ENCODE peak calls at places on chromosomes 6 and 20, in seven cellular contexts. E is prostate gland, Y is uterus, I is H1, R is breast epithelium, K is ovary, H is tibial nerve. B is an unnamed sample.

GRCh38 chr6:24391756-24392405 is 10.9 kb upstream of the MRS2 start:
- DNase-seq in E (no peak), Y (no peak), I (no peak), R (no peak), K (no peak), H (no peak), B (no peak)

GRCh38 chr6:116229287-116229913 is 24.5 kb downstream of the TSPYL4 start:
- DNase-seq in E (no peak), Y (peak; percentile 87), I (peak; percentile 98), R (no peak), K (peak; percentile 87), H (peak; percentile 77), B (peak; percentile 46)

GRCh38 chr6:91678679-91679078 is 1091.8 kb upstream of the MAP3K7 start:
- DNase-seq in E (no peak), Y (no peak), I (no peak), R (no peak), K (no peak), H (no peak), B (no peak)

GRCh38 chr20:51767018-51767866 is 948 bp downstream of the ATP9A start:
- DNase-seq in E (peak; percentile 94), Y (peak; percentile 70), I (peak; percentile 88), R (peak; percentile 81), K (peak; percentile 75), H (peak; percentile 41), B (peak; percentile 94)

GRCh38 chr6:80249897-80250296 is 143.4 kb downstream of the BCKDHB start:
- DNase-seq in E (no peak), Y (no peak), I (no peak), R (no peak), K (no peak), H (no peak), B (no peak)

GRCh38 chr6:90610671-90611542 is 24.0 kb upstream of the MAP3K7 start:
- DNase-seq in E (peak; percentile 12), Y (peak; percentile 40), I (peak; percentile 77), R (no peak), K (peak; percentile 76), H (no peak), B (peak; percentile 3)

GRCh38 chr20:52529856-52530255 is 338.3 kb upstream of the ZFP64 start:
- DNase-seq in E (no peak), Y (no peak), I (no peak), R (no peak), K (no peak), H (no peak), B (no peak)

GRCh38 chr6:168035098-168035660 is 37.7 kb downstream of the KIF25 start:
- DNase-seq in E (peak; percentile 24), Y (peak; percentile 70), I (no peak), R (no peak), K (peak; percentile 75), H (no peak), B (peak; percentile 36)

GRCh38 chr6:21731411-21732031 is 138.0 kb downstream of the SOX4 start:
- DNase-seq in E (peak; percentile 32), Y (no peak), I (peak; percentile 37), R (no peak), K (no peak), H (no peak), B (peak; percentile 63)

GRCh38 chr20:4512891-4513550 is 208.7 kb upstream of the PRND start:
- DNase-seq in E (no peak), Y (no peak), I (no peak), R (no peak), K (no peak), H (no peak), B (no peak)

GRCh38 chr20:46700481-46700880 is 9.0 kb upstream of the SLC2A10 start:
- DNase-seq in E (no peak), Y (no peak), I (no peak), R (no peak), K (no peak), H (no peak), B (no peak)

GRCh38 chr20:56247954-56248782 is at the start of gene MC3R:
- DNase-seq in E (peak; percentile 61), Y (no peak), I (peak; percentile 74), R (peak; percentile 60), K (peak; percentile 38), H (no peak), B (peak; percentile 34)

GRCh38 chr20:63320616-63321147 is 27.7 kb downstream of the COL20A1 start:
- DNase-seq in E (no peak), Y (no peak), I (no peak), R (no peak), K (no peak), H (no peak), B (no peak)

GRCh38 chr20:41958391-41958790 is 340.2 kb upstream of the CHD6 start:
- DNase-seq in E (no peak), Y (no peak), I (no peak), R (no peak), K (no peak), H (no peak), B (no peak)

GRCh38 chr6:21348462-21349195 is 244.9 kb upstream of the SOX4 start:
- DNase-seq in E (no peak), Y (peak; percentile 31), I (peak; percentile 51), R (no peak), K (peak; percentile 25), H (no peak), B (peak; percentile 91)

GRCh38 chr6:125780540-125781306 is 10.0 kb upstream of the NCOA7 start:
- DNase-seq in E (peak; percentile 41), Y (peak; percentile 48), I (peak; percentile 55), R (no peak), K (peak; percentile 61), H (no peak), B (peak; percentile 51)

GRCh38 chr6:105810105-105810921 is 275.8 kb upstream of the PRDM1 start:
- DNase-seq in E (no peak), Y (peak; percentile 20), I (no peak), R (no peak), K (no peak), H (no peak), B (peak; percentile 40)

GRCh38 chr6:33076406-33076934 is 680 bp downstream of the HLA-DPB1 start:
- DNase-seq in E (no peak), Y (no peak), I (no peak), R (no peak), K (no peak), H (no peak), B (no peak)
- H3K27ac ChIP-seq in E (no peak overlapping the region), Y (peak overlapping the region; percentile 80), I (no peak overlapping the region), R (peak overlapping the region; percentile 48), K (no peak overlapping the region), H (peak overlapping the region; percentile 78), B (no peak overlapping the region)

DNA sequence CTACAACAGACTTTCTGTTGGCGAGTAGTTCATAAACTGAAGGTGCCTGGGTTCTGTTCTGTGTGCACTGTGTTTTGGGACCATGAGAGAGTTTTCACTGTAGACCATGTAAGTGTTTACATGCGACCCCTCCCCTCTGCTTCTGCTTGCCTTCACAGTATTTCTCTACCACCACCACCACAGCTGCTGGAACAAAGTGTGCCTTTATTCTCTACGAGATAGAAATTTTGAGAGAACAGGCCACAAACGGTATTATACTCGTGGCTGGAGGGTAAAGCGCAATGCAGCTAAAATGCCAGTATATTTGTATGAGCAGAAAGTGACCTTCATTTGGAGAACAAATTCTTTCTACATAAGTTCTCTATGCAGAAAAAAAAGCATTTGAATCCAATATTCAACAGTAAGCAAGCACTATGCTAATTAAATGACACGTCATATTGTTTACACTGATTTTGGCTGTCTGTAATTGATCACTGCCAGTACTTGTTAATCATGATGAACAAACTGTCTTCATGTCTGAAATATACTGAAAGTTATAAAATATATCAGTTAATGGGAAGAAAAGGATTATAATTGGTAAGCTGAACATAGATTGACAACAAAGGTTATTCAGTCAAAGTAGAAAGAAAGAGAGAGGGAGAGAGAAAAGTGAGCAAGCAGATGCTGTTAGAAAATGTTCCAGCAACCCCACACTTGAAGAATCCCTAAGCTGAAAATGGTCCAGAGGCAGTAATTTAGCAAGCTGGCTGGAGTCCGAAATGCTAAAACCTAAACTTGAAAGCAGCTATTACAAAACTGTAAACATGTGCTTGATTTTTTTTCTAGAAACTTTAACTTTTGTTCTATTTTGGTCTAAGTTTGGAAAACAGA is 8.8 kb downstream of the CLDN20 start:
- DNase-seq in E (no peak), Y (peak; percentile 49), I (no peak), R (no peak), K (no peak), H (no peak), B (no peak)
- H3K4me1 ChIP-seq in E (peaks cover 6% of the 10 kb centered on the region), Y (peaks cover 11% of the 10 kb centered on the region), I (peaks cover 6% of the 10 kb centered on the region), R (no peaks in the 10 kb centered on the region), K (peaks cover 6% of the 10 kb centered on the region), H (peaks cover 16% of the 10 kb centered on the region), B (peaks cover 25% of the 10 kb centered on the region)

DNA sequence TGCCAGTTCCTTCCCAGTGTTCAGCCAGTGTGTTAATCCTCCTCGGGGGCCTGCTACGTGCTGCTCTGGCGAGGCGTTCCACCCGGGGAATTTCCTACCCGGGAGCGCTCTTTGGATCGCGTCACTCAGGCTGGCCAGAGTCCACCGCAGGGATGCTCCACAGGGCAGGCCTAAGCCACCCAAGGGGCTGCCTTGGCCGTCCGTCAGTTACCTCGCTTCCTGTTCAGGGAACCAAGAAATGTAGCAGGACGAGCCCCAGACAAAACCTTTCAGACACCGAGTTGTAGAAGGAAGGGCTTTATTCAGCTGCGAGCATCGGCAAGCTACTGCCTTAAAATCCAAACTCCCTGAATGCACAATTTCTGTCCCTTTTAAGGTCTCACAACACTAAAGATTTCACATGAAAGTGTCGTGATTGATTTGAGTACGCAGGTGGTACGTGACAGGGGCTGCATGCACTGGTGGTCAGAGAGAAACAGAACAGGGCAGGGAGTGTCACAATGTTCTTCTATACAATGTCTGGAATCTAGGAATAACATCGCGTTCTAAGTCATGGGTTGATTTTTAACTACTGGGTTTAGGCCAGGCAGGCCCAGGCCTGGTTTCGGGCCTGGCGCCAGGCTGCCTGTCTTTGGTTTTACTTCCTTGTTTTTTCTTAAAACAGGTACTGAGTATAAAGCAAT is 15.7 kb upstream of the POU5F1 start:
- DNase-seq in E (peak; percentile 81), Y (no peak), I (no peak), R (no peak), K (no peak), H (peak; percentile 27), B (no peak)
- TF ChIP-seq POLR2A in E (peak; percentile 70), Y (no peak), I (no peak), R (no peak), K (no peak), H (no peak), B (no peak)

GRCh38 chr6:148470606-148471299 is 128.1 kb downstream of the SASH1 start:
- DNase-seq in E (no peak), Y (no peak), I (peak; percentile 43), R (no peak), K (no peak), H (no peak), B (no peak)

GRCh38 chr6:148467926-148468325 is 125.3 kb downstream of the SASH1 start:
- DNase-seq in E (no peak), Y (no peak), I (peak; percentile 29), R (no peak), K (no peak), H (no peak), B (no peak)

GRCh38 chr6:148471624-148472494 is 129.2 kb downstream of the SASH1 start:
- DNase-seq in E (no peak), Y (no peak), I (peak; percentile 40), R (no peak), K (no peak), H (no peak), B (no peak)

GRCh38 chr6:148472495-148473105 is 130.0 kb downstream of the SASH1 start:
- DNase-seq in E (no peak), Y (no peak), I (peak; percentile 36), R (no peak), K (no peak), H (no peak), B (no peak)

DNA sequence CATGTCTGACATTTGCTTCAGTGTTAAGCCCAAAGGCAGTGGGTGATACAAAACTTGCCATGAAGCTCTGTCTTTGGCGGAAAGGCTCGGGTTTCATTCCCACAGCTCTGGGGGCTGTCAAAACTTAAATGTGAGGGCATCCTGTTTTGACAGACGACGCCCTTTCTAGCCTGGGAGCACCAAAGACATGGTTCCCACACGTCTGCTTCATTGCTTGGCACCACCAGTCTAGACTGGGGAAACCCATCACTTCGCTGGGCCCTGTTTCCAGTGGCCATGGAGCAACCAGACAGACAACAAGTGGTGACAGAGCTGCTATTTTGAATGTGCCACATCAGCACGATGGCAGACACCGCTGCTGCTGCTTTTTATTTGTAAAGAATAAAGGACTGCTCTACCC is 127.5 kb downstream of the SASH1 start:
- DNase-seq in E (no peak), Y (no peak), I (peak; percentile 44), R (no peak), K (no peak), H (no peak), B (no peak)
- H3K27ac ChIP-seq in E (no peak overlapping the region), Y (no peak overlapping the region), I (no peak overlapping the region), R (no peak overlapping the region), K (no peak overlapping the region), H (peak overlapping the region; percentile 78), B (no peak overlapping the region)